ENCODE peak calls at places on chromosomes 16 and 17, in eight cellular contexts. One of them, this sample, is unnamed.

GRCh38 chr16:74773431-74774222 is 993 bp downstream of the FA2H start:
- DNase-seq in CD8-positive, alpha-beta T cell: no peak
- DNase-seq in AG04450: no peak
- DNase-seq in aorta: no peak
- DNase-seq in PC-3: peak; percentile 24
- DNase-seq in HFF-Myc: no peak
- DNase-seq in mammary epithelial cell: no peak
- DNase-seq in heart left ventricle: no peak
- DNase-seq in this sample: no peak

GRCh38 chr17:6544770-6545169 is 11.6 kb downstream of the PITPNM3 start:
- DNase-seq in HFF-Myc: no peak
- DNase-seq in aorta: no peak
- DNase-seq in AG04450: no peak
- DNase-seq in mammary epithelial cell: no peak
- DNase-seq in heart left ventricle: no peak
- DNase-seq in PC-3: no peak
- DNase-seq in CD8-positive, alpha-beta T cell: no peak
- DNase-seq in this sample: no peak

GRCh38 chr16:21053595-21053994 is 97.1 kb downstream of the DNAH3 start:
- DNase-seq in heart left ventricle: no peak
- DNase-seq in CD8-positive, alpha-beta T cell: no peak
- DNase-seq in mammary epithelial cell: no peak
- DNase-seq in PC-3: no peak
- DNase-seq in HFF-Myc: no peak
- DNase-seq in aorta: no peak
- DNase-seq in AG04450: no peak
- DNase-seq in this sample: no peak

GRCh38 chr16:81608515-81609209 is 164.1 kb downstream of the CMIP start:
- DNase-seq in mammary epithelial cell: peak; percentile 65
- DNase-seq in PC-3: no peak
- DNase-seq in HFF-Myc: no peak
- DNase-seq in heart left ventricle: peak; percentile 39
- DNase-seq in AG04450: no peak
- DNase-seq in CD8-positive, alpha-beta T cell: no peak
- DNase-seq in aorta: no peak
- DNase-seq in this sample: no peak

GRCh38 chr17:19389386-19389785 is 2.4 kb upstream of the MFAP4 start:
- DNase-seq in HFF-Myc: no peak
- DNase-seq in mammary epithelial cell: no peak
- DNase-seq in AG04450: no peak
- DNase-seq in PC-3: no peak
- DNase-seq in heart left ventricle: no peak
- DNase-seq in aorta: no peak
- DNase-seq in CD8-positive, alpha-beta T cell: no peak
- DNase-seq in this sample: no peak

GRCh38 chr16:65905326-65905725 is 461.2 kb upstream of the CDH5 start:
- DNase-seq in heart left ventricle: no peak
- DNase-seq in HFF-Myc: no peak
- DNase-seq in CD8-positive, alpha-beta T cell: no peak
- DNase-seq in PC-3: no peak
- DNase-seq in mammary epithelial cell: no peak
- DNase-seq in AG04450: no peak
- DNase-seq in aorta: no peak
- DNase-seq in this sample: no peak

GRCh38 chr17:4535667-4536258 is 19.4 kb downstream of the MYBBP1A start:
- DNase-seq in AG04450: no peak
- DNase-seq in mammary epithelial cell: no peak
- DNase-seq in CD8-positive, alpha-beta T cell: no peak
- DNase-seq in HFF-Myc: no peak
- DNase-seq in PC-3: no peak
- DNase-seq in heart left ventricle: no peak
- DNase-seq in aorta: no peak
- DNase-seq in this sample: no peak

GRCh38 chr16:2142942-2143868 is 5.2 kb upstream of the RAB26 start:
- DNase-seq in HFF-Myc: no peak
- DNase-seq in CD8-positive, alpha-beta T cell: no peak
- DNase-seq in AG04450: no peak
- DNase-seq in PC-3: no peak
- DNase-seq in heart left ventricle: no peak
- DNase-seq in aorta: no peak
- DNase-seq in mammary epithelial cell: peak; percentile 67
- DNase-seq in this sample: no peak

GRCh38 chr17:36773039-36773438 is 164.2 kb upstream of the LHX1 start:
- DNase-seq in CD8-positive, alpha-beta T cell: no peak
- DNase-seq in AG04450: no peak
- DNase-seq in PC-3: no peak
- DNase-seq in HFF-Myc: no peak
- DNase-seq in heart left ventricle: no peak
- DNase-seq in aorta: no peak
- DNase-seq in mammary epithelial cell: no peak
- DNase-seq in this sample: no peak

GRCh38 chr16:12906271-12906670 is 4.9 kb downstream of the SHISA9 start:
- DNase-seq in PC-3: no peak
- DNase-seq in HFF-Myc: no peak
- DNase-seq in CD8-positive, alpha-beta T cell: no peak
- DNase-seq in heart left ventricle: no peak
- DNase-seq in AG04450: no peak
- DNase-seq in mammary epithelial cell: no peak
- DNase-seq in aorta: no peak
- DNase-seq in this sample: no peak

GRCh38 chr16:12902511-12903324 is 1.3 kb downstream of the SHISA9 start:
- DNase-seq in aorta: no peak
- DNase-seq in AG04450: no peak
- DNase-seq in mammary epithelial cell: peak; percentile 28
- DNase-seq in PC-3: no peak
- DNase-seq in heart left ventricle: peak; percentile 56
- DNase-seq in CD8-positive, alpha-beta T cell: no peak
- DNase-seq in HFF-Myc: no peak
- DNase-seq in this sample: no peak

GRCh38 chr16:12901597-12902436 is at the start of gene SHISA9:
- DNase-seq in aorta: no peak
- DNase-seq in AG04450: no peak
- DNase-seq in mammary epithelial cell: peak; percentile 39
- DNase-seq in CD8-positive, alpha-beta T cell: no peak
- DNase-seq in PC-3: no peak
- DNase-seq in heart left ventricle: no peak
- DNase-seq in HFF-Myc: no peak
- DNase-seq in this sample: no peak

GRCh38 chr16:12903325-12904040 is 2.1 kb downstream of the SHISA9 start:
- DNase-seq in heart left ventricle: no peak
- DNase-seq in HFF-Myc: no peak
- DNase-seq in aorta: no peak
- DNase-seq in PC-3: no peak
- DNase-seq in CD8-positive, alpha-beta T cell: no peak
- DNase-seq in mammary epithelial cell: no peak
- DNase-seq in AG04450: no peak
- DNase-seq in this sample: no peak

GRCh38 chr16:12904041-12904671 is 2.8 kb downstream of the SHISA9 start:
- DNase-seq in aorta: no peak
- DNase-seq in heart left ventricle: no peak
- DNase-seq in AG04450: no peak
- DNase-seq in HFF-Myc: no peak
- DNase-seq in PC-3: no peak
- DNase-seq in CD8-positive, alpha-beta T cell: no peak
- DNase-seq in mammary epithelial cell: no peak
- DNase-seq in this sample: no peak
- H3K4me3 ChIP-seq in aorta: no peak overlapping the region
- H3K4me3 ChIP-seq in heart left ventricle: peak overlapping the region; percentile 24
- H3K4me3 ChIP-seq in AG04450: no peak overlapping the region
- H3K4me3 ChIP-seq in HFF-Myc: no peak overlapping the region
- H3K4me3 ChIP-seq in PC-3: no peak overlapping the region
- H3K4me3 ChIP-seq in CD8-positive, alpha-beta T cell: no peak overlapping the region
- H3K4me3 ChIP-seq in mammary epithelial cell: peak overlapping the region; percentile 6
- H3K4me3 ChIP-seq in this sample: no peak overlapping the region

GRCh38 chr17:28646039-28646754 is 1.2 kb upstream of the BLTP2 start:
- DNase-seq in HFF-Myc: no peak
- DNase-seq in CD8-positive, alpha-beta T cell: no peak
- DNase-seq in mammary epithelial cell: no peak
- DNase-seq in PC-3: no peak
- DNase-seq in AG04450: no peak
- DNase-seq in heart left ventricle: no peak
- DNase-seq in aorta: no peak
- DNase-seq in this sample: no peak
- H3K4me3 ChIP-seq in HFF-Myc: no peak overlapping the region
- H3K4me3 ChIP-seq in CD8-positive, alpha-beta T cell: peak overlapping the region; percentile 82
- H3K4me3 ChIP-seq in mammary epithelial cell: no peak overlapping the region
- H3K4me3 ChIP-seq in PC-3: no peak overlapping the region
- H3K4me3 ChIP-seq in AG04450: no peak overlapping the region
- H3K4me3 ChIP-seq in heart left ventricle: peak overlapping the region; percentile 92
- H3K4me3 ChIP-seq in aorta: no peak overlapping the region
- H3K4me3 ChIP-seq in this sample: no peak overlapping the region

GRCh38 chr16:46911038-46911437 is 26.9 kb downstream of the GPT2 start:
- DNase-seq in mammary epithelial cell: no peak
- DNase-seq in aorta: no peak
- DNase-seq in HFF-Myc: no peak
- DNase-seq in CD8-positive, alpha-beta T cell: no peak
- DNase-seq in heart left ventricle: no peak
- DNase-seq in AG04450: no peak
- DNase-seq in PC-3: no peak
- DNase-seq in this sample: no peak

GRCh38 chr16:46906360-46907060 is 22.3 kb downstream of the GPT2 start:
- DNase-seq in PC-3: no peak
- DNase-seq in mammary epithelial cell: no peak
- DNase-seq in aorta: no peak
- DNase-seq in CD8-positive, alpha-beta T cell: no peak
- DNase-seq in HFF-Myc: no peak
- DNase-seq in heart left ventricle: no peak
- DNase-seq in AG04450: no peak
- DNase-seq in this sample: no peak

GRCh38 chr16:46908540-46909372 is 24.6 kb downstream of the GPT2 start:
- DNase-seq in mammary epithelial cell: peak; percentile 12
- DNase-seq in heart left ventricle: no peak
- DNase-seq in AG04450: peak; percentile 30
- DNase-seq in PC-3: peak; percentile 64
- DNase-seq in aorta: no peak
- DNase-seq in HFF-Myc: peak; percentile 30
- DNase-seq in CD8-positive, alpha-beta T cell: peak; percentile 64
- DNase-seq in this sample: no peak

GRCh38 chr16:46904471-46904870 is 20.3 kb downstream of the GPT2 start:
- DNase-seq in mammary epithelial cell: no peak
- DNase-seq in AG04450: no peak
- DNase-seq in heart left ventricle: no peak
- DNase-seq in HFF-Myc: no peak
- DNase-seq in aorta: no peak
- DNase-seq in PC-3: no peak
- DNase-seq in CD8-positive, alpha-beta T cell: no peak
- DNase-seq in this sample: no peak

GRCh38 chr16:46907061-46907774 is 23.1 kb downstream of the GPT2 start:
- DNase-seq in PC-3: no peak
- DNase-seq in HFF-Myc: no peak
- DNase-seq in aorta: no peak
- DNase-seq in heart left ventricle: no peak
- DNase-seq in mammary epithelial cell: no peak
- DNase-seq in CD8-positive, alpha-beta T cell: no peak
- DNase-seq in AG04450: no peak
- DNase-seq in this sample: no peak
- H3K4me3 ChIP-seq in PC-3: no peak overlapping the region
- H3K4me3 ChIP-seq in HFF-Myc: no peak overlapping the region
- H3K4me3 ChIP-seq in aorta: no peak overlapping the region
- H3K4me3 ChIP-seq in heart left ventricle: no peak overlapping the region
- H3K4me3 ChIP-seq in mammary epithelial cell: no peak overlapping the region
- H3K4me3 ChIP-seq in CD8-positive, alpha-beta T cell: no peak overlapping the region
- H3K4me3 ChIP-seq in AG04450: no peak overlapping the region
- H3K4me3 ChIP-seq in this sample: no peak overlapping the region

GRCh38 chr17:64393000-64393402 is 2.3 kb upstream of the PECAM1 start:
- DNase-seq in HFF-Myc: no peak
- DNase-seq in heart left ventricle: no peak
- DNase-seq in AG04450: no peak
- DNase-seq in CD8-positive, alpha-beta T cell: peak; percentile 59
- DNase-seq in aorta: no peak
- DNase-seq in PC-3: no peak
- DNase-seq in mammary epithelial cell: no peak
- DNase-seq in this sample: no peak
- H3K4me3 ChIP-seq in HFF-Myc: no peak overlapping the region
- H3K4me3 ChIP-seq in heart left ventricle: no peak overlapping the region
- H3K4me3 ChIP-seq in AG04450: no peak overlapping the region
- H3K4me3 ChIP-seq in CD8-positive, alpha-beta T cell: peak overlapping the region; percentile 56
- H3K4me3 ChIP-seq in aorta: no peak overlapping the region
- H3K4me3 ChIP-seq in PC-3: no peak overlapping the region
- H3K4me3 ChIP-seq in mammary epithelial cell: no peak overlapping the region
- H3K4me3 ChIP-seq in this sample: no peak overlapping the region

GRCh38 chr17:67375054-67375427 is 2.0 kb upstream of the PITPNC1 start:
- DNase-seq in CD8-positive, alpha-beta T cell: no peak
- DNase-seq in HFF-Myc: no peak
- DNase-seq in heart left ventricle: no peak
- DNase-seq in mammary epithelial cell: no peak
- DNase-seq in aorta: no peak
- DNase-seq in AG04450: no peak
- DNase-seq in PC-3: no peak
- DNase-seq in this sample: no peak
- H3K4me3 ChIP-seq in CD8-positive, alpha-beta T cell: no peak overlapping the region
- H3K4me3 ChIP-seq in HFF-Myc: no peak overlapping the region
- H3K4me3 ChIP-seq in heart left ventricle: no peak overlapping the region
- H3K4me3 ChIP-seq in mammary epithelial cell: no peak overlapping the region
- H3K4me3 ChIP-seq in aorta: no peak overlapping the region
- H3K4me3 ChIP-seq in AG04450: no peak overlapping the region
- H3K4me3 ChIP-seq in PC-3: peak overlapping the region; percentile 46
- H3K4me3 ChIP-seq in this sample: no peak overlapping the region

This sample was measured in retinal pigment epithelial cell.